ENCODE peak calls at places on chromosomes 16 and 17, in nine cellular contexts. M is NCI-H1092; R is central memory CD4-positive, alpha-beta T cell; P is hepatocyte; I is neural crest cell; U is psoas muscle; O is adipocyte; Z is HFFc6; Q is endothelial cell. Y is an unnamed sample.

GRCh38 chr17:44278006-44278405 is 10.1 kb upstream of the SLC4A1 start:
- DNase-seq in M (no peak), R (no peak), P (no peak), I (no peak), U (no peak), O (no peak), Z (peak; percentile 25), Q (no peak), Y (no peak)

GRCh38 chr17:14559220-14559619 is 258.3 kb downstream of the HS3ST3B1 start:
- DNase-seq in M (no peak), R (no peak), P (no peak), I (no peak), U (no peak), O (no peak), Z (no peak), Q (no peak), Y (no peak)

GRCh38 chr16:19274178-19274797 is 11.2 kb upstream of the CLEC19A start:
- DNase-seq in M (no peak), R (no peak), P (no peak), I (no peak), U (no peak), O (no peak), Z (no peak), Q (no peak), Y (no peak)

GRCh38 chr17:41530062-41531048 is 2.2 kb upstream of the KRT19 start:
- DNase-seq in M (no peak), R (no peak), P (peak; percentile 91), I (no peak), U (no peak), O (peak; percentile 84), Z (peak; percentile 97), Q (no peak), Y (peak; percentile 65)

GRCh38 chr17:8109669-8110455 is 8.5 kb downstream of the ALOXE3 start:
- DNase-seq in M (no peak), R (peak; percentile 77), P (peak; percentile 90), I (peak; percentile 50), U (peak; percentile 71), O (peak; percentile 58), Z (no peak), Q (peak; percentile 72), Y (no peak)

GRCh38 chr17:77319211-77320031 is 178.7 kb downstream of the SEC14L1 start:
- DNase-seq in M (no peak), R (peak; percentile 53), P (peak; percentile 94), I (no peak), U (peak; percentile 92), O (peak; percentile 97), Z (peak; percentile 88), Q (no peak), Y (peak; percentile 52)

GRCh38 chr17:19757536-19758180 is 9.6 kb upstream of the ALDH3A1 start:
- DNase-seq in M (no peak), R (no peak), P (no peak), I (no peak), U (peak; percentile 30), O (no peak), Z (no peak), Q (no peak), Y (no peak)

GRCh38 chr16:12426122-12426521 is 377.6 kb downstream of the CPPED1 start:
- DNase-seq in M (no peak), R (no peak), P (peak; percentile 23), I (no peak), U (no peak), O (peak; percentile 18), Z (peak; percentile 3), Q (no peak), Y (no peak)

GRCh38 chr17:72719582-72720493 is 372.6 kb downstream of the SLC39A11 start:
- DNase-seq in M (no peak), R (peak; percentile 58), P (no peak), I (peak; percentile 48), U (no peak), O (no peak), Z (no peak), Q (no peak), Y (no peak)

GRCh38 chr17:18362509-18363020 is 785 bp downstream of the SHMT1 start:
- DNase-seq in M (no peak), R (no peak), P (peak; percentile 52), I (peak; percentile 3), U (peak; percentile 90), O (peak; percentile 15), Z (no peak), Q (peak; percentile 11), Y (peak; percentile 31)

GRCh38 chr16:85608887-85609286 is 4.2 kb upstream of the GSE1 start:
- DNase-seq in M (no peak), R (no peak), P (no peak), I (no peak), U (no peak), O (no peak), Z (no peak), Q (no peak), Y (no peak)

GRCh38 chr17:81920612-81921530 is 2.9 kb upstream of the SIRT7 start:
- DNase-seq in M (no peak), R (no peak), P (no peak), I (no peak), U (no peak), O (no peak), Z (no peak), Q (no peak), Y (no peak)

GRCh38 chr16:57866529-57866918 is 64.2 kb upstream of the KIFC3 start:
- DNase-seq in M (no peak), R (no peak), P (no peak), I (no peak), U (no peak), O (no peak), Z (no peak), Q (no peak), Y (no peak)

GRCh38 chr17:37478187-37478586 is 11.5 kb upstream of the DUSP14 start:
- DNase-seq in M (no peak), R (no peak), P (no peak), I (no peak), U (peak; percentile 80), O (peak; percentile 80), Z (peak; percentile 48), Q (no peak), Y (no peak)

GRCh38 chr16:51245306-51245705 is 94.2 kb upstream of the SALL1 start:
- DNase-seq in M (no peak), R (no peak), P (no peak), I (no peak), U (no peak), O (no peak), Z (no peak), Q (no peak), Y (no peak)

GRCh38 chr16:8645831-8646230 is 24.3 kb downstream of the METTL22 start:
- DNase-seq in M (no peak), R (no peak), P (no peak), I (no peak), U (no peak), O (no peak), Z (no peak), Q (no peak), Y (no peak)

GRCh38 chr16:15477802-15478201 is 43.4 kb downstream of the BMERB1 start:
- DNase-seq in M (no peak), R (no peak), P (no peak), I (no peak), U (no peak), O (no peak), Z (no peak), Q (no peak), Y (no peak)

GRCh38 chr17:41907633-41908539 is 10.9 kb downstream of the ACLY start:
- DNase-seq in M (no peak), R (no peak), P (peak; percentile 85), I (no peak), U (no peak), O (no peak), Z (peak; percentile 27), Q (no peak), Y (no peak)

GRCh38 chr16:1531638-1531910 is 1.9 kb upstream of the TMEM204 start:
- DNase-seq in M (no peak), R (no peak), P (no peak), I (no peak), U (no peak), O (no peak), Z (no peak), Q (no peak), Y (no peak)

GRCh38 chr17:36943250-36944220 is 5.2 kb upstream of the AATF start:
- DNase-seq in M (no peak), R (no peak), P (peak; percentile 5), I (no peak), U (no peak), O (no peak), Z (no peak), Q (no peak), Y (no peak)

GRCh38 chr16:3525951-3526350 is 25.1 kb downstream of the CLUAP1 start:
- DNase-seq in M (no peak), R (no peak), P (no peak), I (no peak), U (no peak), O (no peak), Z (no peak), Q (no peak), Y (no peak)

GRCh38 chr17:77246110-77247047 is 105.6 kb downstream of the SEC14L1 start:
- DNase-seq in M (no peak), R (no peak), P (no peak), I (no peak), U (no peak), O (no peak), Z (no peak), Q (no peak), Y (no peak)

GRCh38 chr16:48386559-48387312 is 1.5 kb upstream of the SIAH1 start:
- DNase-seq in M (no peak), R (no peak), P (no peak), I (no peak), U (peak; percentile 56), O (no peak), Z (no peak), Q (no peak), Y (no peak)

GRCh38 chr16:5056347-5056746 is 9.4 kb downstream of the C16orf89 start:
- DNase-seq in M (no peak), R (no peak), P (peak; percentile 46), I (peak; percentile 33), U (no peak), O (no peak), Z (no peak), Q (peak; percentile 53), Y (no peak)

GRCh38 chr17:19362293-19363113 is at the start of gene B9D1:
- DNase-seq in M (peak; percentile 83), R (peak; percentile 91), P (peak; percentile 97), I (peak; percentile 97), U (peak; percentile 97), O (peak; percentile 95), Z (peak; percentile 90), Q (peak; percentile 91), Y (peak; percentile 100)

GRCh38 chr16:86903068-86903467 is 324.7 kb downstream of the FOXL1 start:
- DNase-seq in M (no peak), R (no peak), P (no peak), I (no peak), U (no peak), O (no peak), Z (no peak), Q (no peak), Y (no peak)

GRCh38 chr17:50353600-50354195 is 7.8 kb downstream of the XYLT2 start:
- DNase-seq in M (no peak), R (no peak), P (no peak), I (no peak), U (no peak), O (no peak), Z (no peak), Q (no peak), Y (no peak)

GRCh38 chr17:10521949-10522348 is 3.6 kb upstream of the MYH1 start:
- DNase-seq in M (no peak), R (no peak), P (no peak), I (no peak), U (no peak), O (no peak), Z (no peak), Q (no peak), Y (no peak)

GRCh38 chr17:76240461-76241204 is at the start of gene RNF157:
- DNase-seq in M (peak; percentile 26), R (peak; percentile 73), P (peak; percentile 84), I (peak; percentile 66), U (peak; percentile 89), O (peak; percentile 77), Z (no peak), Q (peak; percentile 65), Y (no peak)

GRCh38 chr17:47802341-47803022 is 19.1 kb downstream of the OSBPL7 start:
- DNase-seq in M (peak; percentile 24), R (peak; percentile 50), P (peak; percentile 83), I (peak; percentile 27), U (no peak), O (peak; percentile 75), Z (peak; percentile 33), Q (peak; percentile 59), Y (no peak)

GRCh38 chr16:67842509-67843342 is 606 bp downstream of the THAP11 start:
- DNase-seq in M (peak; percentile 12), R (peak; percentile 71), P (peak; percentile 76), I (peak; percentile 49), U (peak; percentile 82), O (peak; percentile 67), Z (peak; percentile 30), Q (peak; percentile 59), Y (no peak)

Y was measured in HS-27A.